ENCODE peak calls at places on chromosome 5, in five cellular contexts. L, G, M, R and I are unnamed samples.

GRCh38 chr5:124263172-124263571 is 483.3 kb downstream of the ZNF608 start:
- DNase-seq in L (no peak), R (no peak), G (no peak), M (no peak), I (no peak)

GRCh38 chr5:173778784-173779304 is 109.3 kb upstream of the CPEB4 start:
- DNase-seq in L (no peak), R (no peak), G (no peak), M (no peak), I (no peak)

GRCh38 chr5:54249210-54250028 is 61.0 kb downstream of the ARL15 start:
- DNase-seq in M (no peak), L (no peak), R (peak), G (peak), I (no peak)

GRCh38 chr5:80989883-80990282 is 29.7 kb downstream of the RASGRF2 start:
- DNase-seq in M (no peak), L (no peak), G (no peak), R (no peak), I (no peak)

GRCh38 chr5:36158144-36158543 is 6.2 kb downstream of the SKP2 start:
- DNase-seq in L (no peak), R (peak), G (peak), M (no peak), I (no peak)

GRCh38 chr5:38105231-38105570 is 153.2 kb upstream of the EGFLAM start:
- DNase-seq in R (no peak), M (no peak), L (no peak), G (no peak), I (no peak)

GRCh38 chr5:134420326-134420725 is 8.6 kb upstream of the CDKN2AIPNL start:
- DNase-seq in R (peak), L (no peak), G (no peak), M (no peak), I (no peak)

GRCh38 chr5:36878421-36879088 is 2.0 kb downstream of the NIPBL start:
- DNase-seq in L (no peak), R (peak), M (no peak), G (peak), I (no peak)

GRCh38 chr5:176481659-176482213 is 33.6 kb downstream of the FAF2 start:
- DNase-seq in R (no peak), G (no peak), L (no peak), M (no peak), I (no peak)

GRCh38 chr5:150119421-150120061 is 33.2 kb upstream of the CSF1R start:
- DNase-seq in R (no peak), L (no peak), G (no peak), M (no peak), I (no peak)

GRCh38 chr5:76788362-76788761 is 30.5 kb upstream of the F2RL1 start:
- DNase-seq in R (no peak), M (no peak), L (no peak), G (no peak), I (no peak)

GRCh38 chr5:135031146-135031812 is 2.7 kb downstream of the PITX1 start:
- DNase-seq in G (no peak), M (no peak), L (no peak), R (no peak), I (no peak)

GRCh38 chr5:83118471-83118870 is 41.1 kb downstream of the XRCC4 start:
- DNase-seq in M (no peak), R (peak), L (no peak), G (no peak), I (no peak)

GRCh38 chr5:147750065-147750464 is 32.5 kb downstream of the JAKMIP2 start:
- DNase-seq in R (no peak), L (no peak), M (no peak), G (peak), I (no peak)
- H3K27ac ChIP-seq in R (no peak), L (no peak), M (no peak), G (peak), I (no peak)

GRCh38 chr5:55691265-55692105 is 20.6 kb downstream of the SLC38A9 start:
- DNase-seq in G (peak), L (no peak), M (peak), R (peak), I (no peak)
- H3K4me3 ChIP-seq in G (no peak), L (peak), M (no peak), R (no peak), I (no peak)

DNA sequence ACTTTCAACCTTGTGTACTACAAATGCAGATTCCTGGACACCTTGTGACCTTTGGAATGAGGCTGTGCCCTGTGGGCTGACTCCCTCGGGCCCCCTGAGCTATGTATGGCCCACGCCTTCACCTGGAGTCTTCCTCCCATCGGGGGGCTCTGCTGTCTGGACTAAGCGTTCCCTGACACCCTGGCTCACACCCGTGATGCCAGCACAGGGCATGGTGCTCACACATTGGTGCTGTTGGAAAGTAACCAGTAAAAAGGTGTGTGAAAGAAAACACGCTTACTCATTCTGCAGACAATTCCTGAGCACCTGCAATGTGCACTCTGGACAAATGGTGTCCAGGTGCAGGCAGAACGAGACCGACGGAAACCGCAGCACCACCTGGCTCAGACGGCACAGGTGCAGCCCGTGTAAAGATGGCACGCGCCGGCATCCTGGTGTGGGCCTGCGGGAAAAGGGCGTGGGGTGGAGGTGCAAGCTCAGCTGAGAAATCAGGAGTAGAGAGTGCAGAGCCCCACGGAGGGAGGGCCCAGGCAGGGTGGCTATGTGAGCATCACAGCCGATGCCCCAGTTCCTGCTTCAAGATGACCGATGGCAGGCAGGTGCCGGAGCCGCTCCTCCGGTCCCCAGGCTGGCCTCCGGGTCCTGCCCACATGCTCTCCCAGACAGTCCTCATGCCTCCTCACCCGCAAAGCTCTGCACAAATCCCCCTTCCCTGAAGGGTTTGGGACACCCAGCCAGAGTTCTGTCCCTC is 11.0 kb downstream of the LPCAT1 start:
- DNase-seq in G (no peak), L (peak), R (no peak), M (no peak), I (peak)
- H3K27ac ChIP-seq in G (no peak), L (no peak), R (peak), M (peak), I (no peak)

GRCh38 chr5:23494558-23494957 is 12.9 kb upstream of the PRDM9 start:
- DNase-seq in M (no peak), G (no peak), R (no peak), L (no peak), I (no peak)

GRCh38 chr5:23496576-23496975 is 10.8 kb upstream of the PRDM9 start:
- DNase-seq in L (no peak), M (no peak), G (no peak), R (no peak), I (no peak)

GRCh38 chr5:23490993-23491392 is 16.4 kb upstream of the PRDM9 start:
- DNase-seq in R (no peak), G (no peak), L (no peak), M (no peak), I (no peak)
- H3K4me3 ChIP-seq in R (no peak), G (no peak), L (no peak), M (no peak), I (no peak)

DNA sequence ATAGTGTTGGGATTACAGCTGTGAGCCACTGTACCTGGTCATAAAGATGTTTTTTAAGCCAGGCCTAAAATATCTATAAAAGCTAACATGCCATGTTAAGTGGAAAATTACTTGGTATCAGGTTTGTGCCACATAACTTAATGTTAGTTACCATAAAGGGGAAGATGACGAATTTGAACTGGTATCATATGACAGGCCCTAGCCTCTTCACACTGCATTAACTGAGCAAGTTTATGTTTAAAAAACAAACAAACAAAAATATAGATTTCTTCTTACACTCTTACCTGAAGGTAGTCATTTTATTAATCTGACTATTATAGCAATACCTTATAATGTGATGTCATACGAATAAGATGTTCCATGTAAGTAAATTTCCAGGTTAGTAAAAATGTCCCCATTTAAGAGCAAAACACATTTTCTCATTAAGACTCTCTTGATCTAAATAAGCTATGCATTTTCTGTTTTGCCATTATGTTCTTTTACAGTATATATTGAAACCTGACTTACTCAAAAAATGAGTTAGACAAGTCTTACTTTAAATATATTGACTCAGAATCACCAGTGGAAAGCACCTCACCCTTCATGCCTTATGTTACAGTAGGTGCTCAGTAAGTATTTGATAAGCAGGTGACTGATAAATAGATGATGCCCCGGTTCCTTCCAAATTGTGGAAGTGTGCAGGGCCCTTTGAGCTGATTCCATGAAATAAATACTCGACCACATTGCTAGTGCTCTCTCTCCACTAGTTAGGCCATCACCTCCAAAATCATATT is 125.4 kb downstream of the CDC42SE2 start:
- DNase-seq in R (no peak), M (no peak), G (no peak), L (no peak), I (no peak)
- H3K27ac ChIP-seq in R (no peak), M (no peak), G (no peak), L (no peak), I (no peak)

DNA sequence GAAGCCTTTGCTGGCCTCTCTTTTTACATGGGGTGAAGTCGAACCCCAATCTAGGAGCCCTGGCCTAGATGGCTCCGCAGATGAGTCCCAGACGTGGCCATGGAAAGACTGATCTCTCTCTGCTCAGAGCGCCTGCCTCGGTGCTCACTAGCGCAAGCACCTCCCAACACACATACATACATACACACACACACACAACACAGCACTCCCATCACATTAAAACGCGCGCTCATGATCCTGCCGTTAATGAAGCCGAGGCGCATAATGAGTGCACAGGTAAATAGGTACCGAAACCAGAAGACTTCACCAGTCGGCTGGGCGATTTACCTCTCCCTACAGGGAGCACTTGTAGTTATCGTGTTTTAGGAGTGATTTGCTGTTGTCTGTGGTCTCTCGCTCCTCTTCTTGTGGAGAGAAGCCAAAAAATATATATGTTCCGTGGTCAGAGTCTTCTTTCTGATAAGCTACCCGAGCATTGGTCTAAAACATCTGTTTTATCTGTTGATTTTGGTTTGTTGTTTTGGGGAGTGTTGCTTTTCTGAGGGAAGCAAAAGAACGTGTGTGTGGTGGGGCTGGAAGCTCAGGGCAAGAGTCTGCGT is 207.7 kb downstream of the MEF2C start:
- DNase-seq in G (peak), M (no peak), R (no peak), L (no peak), I (no peak)
- H3K4me3 ChIP-seq in G (peak), M (peak), R (peak), L (peak), I (peak)

DNA sequence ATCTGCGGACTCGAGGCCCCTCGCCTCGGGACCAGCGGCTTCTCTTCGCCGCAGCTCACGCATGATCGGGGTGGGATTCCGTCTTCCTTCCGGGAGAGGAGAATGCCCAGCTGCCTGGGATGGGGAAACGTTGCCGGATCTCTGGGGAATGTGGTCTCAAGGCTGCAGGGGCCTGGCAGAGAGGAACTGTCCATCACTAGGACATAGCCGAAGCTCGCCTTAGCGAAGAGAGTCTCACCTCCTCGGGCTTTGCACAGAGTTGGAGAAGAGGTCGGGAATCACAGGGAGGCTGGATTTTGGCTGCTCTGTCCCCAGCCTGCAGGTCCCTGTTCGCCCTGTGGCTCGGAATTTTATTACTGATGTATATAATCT is 1.4 kb downstream of the RAI14 start:
- DNase-seq in M (peak), G (peak), L (no peak), R (peak), I (no peak)
- H3K27ac ChIP-seq in M (peak), G (no peak), L (peak), R (peak), I (peak)